ENCODE peak calls at places on chromosome 1, in seven cellular contexts. G is putamen; B is activated naive CD4-positive, alpha-beta T cell treated with Interleukin-2 at 50 U/mL for 16 hours; Q is substantia nigra; H is LoVo; K is NCI-H1436; I is activated CD8-positive, alpha-beta T cell treated with anti-CD3 and anti-CD28 coated beads, Interleukin-2, amount 10 ng/mL, durations not matched to agents 7 days and 5 days. U is an unnamed sample.

GRCh38 chr1:172746091-172746949 is 87.4 kb downstream of the FASLG start:
- DNase-seq in G (peak), B (peak), Q (no peak), H (peak), K (no peak), I (peak), U (peak)

GRCh38 chr1:10640079-10640578 is 156.3 kb downstream of the CASZ1 start:
- DNase-seq in G (peak), B (no peak), Q (peak), H (no peak), K (peak), I (no peak), U (no peak)

GRCh38 chr1:171127481-171127880 is 36.8 kb downstream of the FMO3 start:
- DNase-seq in G (no peak), B (no peak), Q (no peak), H (no peak), K (no peak), I (no peak), U (no peak)

GRCh38 chr1:100445565-100445964 is 92.4 kb upstream of the GPR88 start:
- DNase-seq in G (no peak), B (no peak), Q (no peak), H (no peak), K (no peak), I (peak), U (no peak)

GRCh38 chr1:178273707-178274410 is 180.0 kb downstream of the RASAL2 start:
- DNase-seq in G (peak), B (no peak), Q (no peak), H (no peak), K (no peak), I (no peak), U (no peak)

GRCh38 chr1:219201656-219202055 is 28.0 kb downstream of the LYPLAL1 start:
- DNase-seq in G (no peak), B (no peak), Q (no peak), H (no peak), K (no peak), I (no peak), U (no peak)

GRCh38 chr1:52140633-52141512 is 1.0 kb upstream of the ZFYVE9 start:
- DNase-seq in G (no peak), B (no peak), Q (no peak), H (no peak), K (no peak), I (no peak), U (no peak)

GRCh38 chr1:83828456-83828855 is 170.5 kb downstream of the TTLL7 start:
- DNase-seq in G (no peak), B (no peak), Q (no peak), H (no peak), K (no peak), I (no peak), U (no peak)

GRCh38 chr1:218384576-218384975 is 39.4 kb downstream of the TGFB2 start:
- DNase-seq in G (no peak), B (no peak), Q (no peak), H (no peak), K (peak), I (no peak), U (no peak)

GRCh38 chr1:202835548-202836072 is 24.9 kb downstream of the PCAT6 start:
- DNase-seq in G (no peak), B (peak), Q (no peak), H (no peak), K (no peak), I (peak), U (no peak)

GRCh38 chr1:205214756-205215155 is 3.3 kb upstream of the DSTYK start:
- DNase-seq in G (no peak), B (no peak), Q (no peak), H (no peak), K (no peak), I (no peak), U (no peak)

GRCh38 chr1:1984560-1985070 is 19.0 kb downstream of the CFAP74 start:
- DNase-seq in G (no peak), B (no peak), Q (no peak), H (no peak), K (no peak), I (no peak), U (no peak)

GRCh38 chr1:3876716-3877115 is 19.4 kb downstream of the DFFB start:
- DNase-seq in G (no peak), B (no peak), Q (no peak), H (no peak), K (no peak), I (no peak), U (no peak)

GRCh38 chr1:56070601-56071000 is 508.8 kb downstream of the PLPP3 start:
- DNase-seq in G (no peak), B (no peak), Q (no peak), H (no peak), K (no peak), I (no peak), U (no peak)